ENCODE peak calls at places on chromosomes 11 and 22, in nine cellular contexts. R is A549, U is upper lobe of left lung, D is uterus, X is IMR-90, N is ovary, A is body of pancreas, S is sigmoid colon, V is tibial nerve. B is an unnamed sample.

GRCh38 chr22:35183917-35184316 is 73.4 kb upstream of the HMGXB4 start:
- DNase-seq in R (no peak), U (no peak), D (no peak), X (no peak), N (no peak), A (no peak), S (no peak), V (no peak), B (no peak)

GRCh38 chr22:25637672-25638071 is 73.2 kb downstream of the GRK3 start:
- DNase-seq in R (no peak), U (no peak), D (no peak), X (no peak), N (no peak), A (no peak), S (no peak), V (no peak), B (no peak)

GRCh38 chr11:98657711-98658110 is 363.0 kb upstream of the CNTN5 start:
- DNase-seq in R (no peak), U (no peak), D (no peak), X (no peak), N (no peak), A (no peak), S (no peak), V (no peak), B (no peak)

GRCh38 chr11:131917634-131918384 is 547.4 kb downstream of the NTM start:
- DNase-seq in R (no peak), U (peak), D (no peak), X (no peak), N (no peak), A (peak), S (no peak), V (no peak), B (no peak)

GRCh38 chr11:45264839-45265515 is 21.2 kb downstream of the SYT13 start:
- DNase-seq in R (peak), U (no peak), D (no peak), X (peak), N (no peak), A (no peak), S (no peak), V (no peak), B (no peak)

GRCh38 chr11:134134167-134134566 is 65.3 kb downstream of the JAM3 start:
- DNase-seq in R (no peak), U (no peak), D (no peak), X (no peak), N (no peak), A (no peak), S (no peak), V (no peak), B (no peak)

GRCh38 chr11:120707098-120707497 is 195.6 kb downstream of the GRIK4 start:
- DNase-seq in R (no peak), U (no peak), D (no peak), X (peak), N (no peak), A (no peak), S (no peak), V (no peak), B (no peak)

GRCh38 chr11:47571895-47572294 is 6.5 kb downstream of the PTPMT1 start:
- DNase-seq in R (no peak), U (no peak), D (no peak), X (peak), N (no peak), A (no peak), S (no peak), V (no peak), B (no peak)

GRCh38 chr11:95147364-95147905 is 57.8 kb downstream of the ENDOD1 start:
- DNase-seq in R (peak), U (no peak), D (peak), X (peak), N (peak), A (no peak), S (peak), V (no peak), B (no peak)

GRCh38 chr11:77046060-77046501 is 11.9 kb downstream of the B3GNT6 start:
- DNase-seq in R (peak), U (peak), D (no peak), X (no peak), N (peak), A (peak), S (peak), V (no peak), B (no peak)

GRCh38 chr11:105588001-105588400 is 21.9 kb upstream of the GRIA4 start:
- DNase-seq in R (no peak), U (no peak), D (no peak), X (peak), N (no peak), A (no peak), S (no peak), V (no peak), B (no peak)

GRCh38 chr11:97856666-97857065 is 1164.1 kb upstream of the CNTN5 start:
- DNase-seq in R (no peak), U (no peak), D (no peak), X (no peak), N (no peak), A (no peak), S (no peak), V (no peak), B (no peak)

GRCh38 chr11:64853709-64854108 is 9.3 kb upstream of the CDC42BPG start:
- DNase-seq in R (no peak), U (no peak), D (no peak), X (no peak), N (no peak), A (no peak), S (no peak), V (no peak), B (no peak)
- TF ChIP-seq POLR2A in R (no peak), U (no peak), D (no peak), X (no peak), N (no peak), A (no peak), S (no peak), V (no peak), B (no peak)

GRCh38 chr22:38250642-38251354 is 22.0 kb downstream of the TMEM184B start:
- DNase-seq in R (no peak), U (no peak), D (no peak), X (no peak), N (no peak), A (no peak), S (no peak), V (no peak), B (no peak)
- H3K4me3 ChIP-seq in R (no peak), U (no peak), D (no peak), X (no peak), N (no peak), A (no peak), S (no peak), V (no peak), B (no peak)

GRCh38 chr11:46346886-46347636 is at the start of gene DGKZ:
- DNase-seq in R (peak), U (peak), D (peak), X (peak), N (peak), A (peak), S (peak), V (peak), B (peak)
- TF ChIP-seq POLR2A in R (peak), U (no peak), D (peak), X (no peak), N (no peak), A (peak), S (no peak), V (peak), B (peak)

DNA sequence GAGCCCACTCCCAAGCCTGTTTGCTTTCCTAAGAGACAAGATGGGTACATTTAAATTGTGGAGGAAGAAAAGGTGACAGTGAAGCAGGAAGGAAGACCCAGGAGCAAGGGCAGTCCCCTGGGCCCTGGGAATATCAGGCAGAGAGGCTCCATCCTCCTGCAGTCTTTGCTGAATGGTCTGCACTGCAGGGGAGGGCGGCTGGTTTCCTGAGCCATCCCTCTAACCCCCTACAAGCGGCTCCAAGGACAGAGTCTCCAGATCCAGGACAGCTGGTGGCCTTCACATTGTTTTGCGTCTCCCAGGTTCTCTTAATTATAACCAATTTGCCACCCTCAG is 53.7 kb upstream of the EMID1 start:
- DNase-seq in R (no peak), U (no peak), D (no peak), X (no peak), N (no peak), A (no peak), S (no peak), V (no peak), B (no peak)
- H3K4me3 ChIP-seq in R (no peak), U (no peak), D (no peak), X (no peak), N (no peak), A (no peak), S (no peak), V (no peak), B (no peak)

DNA sequence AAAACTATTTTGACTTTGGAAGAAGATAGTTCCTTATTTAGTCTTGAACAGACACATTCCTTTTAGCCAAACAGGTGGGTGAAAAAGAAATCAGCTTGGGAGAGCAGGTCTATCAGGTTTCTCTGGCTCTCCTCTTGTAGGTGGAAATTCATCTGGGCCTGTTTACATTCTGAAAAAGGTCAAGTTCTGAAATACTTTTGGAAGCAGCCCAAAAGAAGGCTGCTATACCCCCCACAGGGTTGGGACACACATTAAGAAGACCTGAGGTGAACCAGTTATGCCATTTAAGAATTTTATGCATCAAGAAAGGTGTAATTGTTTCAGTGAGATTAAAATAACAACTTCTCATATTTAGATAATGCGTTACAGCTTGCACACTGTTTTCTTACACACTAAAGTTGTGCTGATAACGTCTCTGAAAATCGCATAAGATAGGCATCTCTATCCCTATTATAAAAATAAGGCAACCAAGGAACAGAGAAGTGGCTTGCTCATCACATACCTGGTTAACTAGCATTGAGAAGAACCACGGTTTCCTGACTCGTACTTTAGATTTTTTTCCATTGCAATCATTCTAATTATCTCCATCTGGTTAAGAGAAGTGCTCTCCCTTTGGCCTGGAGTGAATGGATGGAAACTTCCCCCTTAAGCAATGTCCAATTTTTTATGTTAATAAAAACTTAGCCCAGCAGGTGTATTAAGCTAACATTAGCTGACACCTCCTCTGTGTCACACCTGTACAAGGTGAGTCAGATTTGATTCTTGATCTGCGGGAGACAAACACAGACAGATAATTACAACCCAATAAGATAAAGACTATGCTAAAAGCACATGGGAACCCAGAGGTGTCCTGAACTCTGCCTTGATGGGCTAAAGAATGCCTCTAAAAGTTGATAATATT is 60.5 kb upstream of the UCP3 start:
- DNase-seq in R (peak), U (no peak), D (no peak), X (peak), N (no peak), A (peak), S (no peak), V (no peak), B (no peak)
- TF ChIP-seq POLR2A in R (no peak), U (no peak), D (no peak), X (no peak), N (no peak), A (no peak), S (no peak), V (no peak), B (no peak)

DNA sequence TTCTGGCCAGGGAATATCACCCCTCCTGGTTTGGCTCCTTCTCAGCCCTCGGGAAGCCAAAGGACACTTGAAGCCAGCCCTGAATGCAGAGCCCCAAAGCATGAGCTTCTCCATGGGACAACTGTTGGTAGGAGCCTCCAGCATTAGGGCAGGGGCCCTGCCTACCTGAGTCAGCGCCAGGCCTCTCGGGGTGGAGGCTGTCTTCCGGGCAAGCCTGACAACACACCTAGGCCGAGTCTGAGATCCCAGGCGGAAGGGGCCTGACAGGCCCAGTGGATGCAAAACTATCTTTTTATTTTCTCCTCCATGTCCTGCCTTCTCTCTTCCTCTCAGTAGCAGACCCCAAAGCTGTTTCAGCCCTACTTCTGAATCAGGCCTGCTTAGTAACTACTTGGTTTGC is 27.6 kb downstream of the RCOR2 start:
- DNase-seq in R (no peak), U (no peak), D (no peak), X (no peak), N (no peak), A (no peak), S (no peak), V (no peak), B (no peak)
- H3K4me3 ChIP-seq in R (no peak), U (peak), D (no peak), X (no peak), N (no peak), A (no peak), S (no peak), V (no peak), B (peak)

DNA sequence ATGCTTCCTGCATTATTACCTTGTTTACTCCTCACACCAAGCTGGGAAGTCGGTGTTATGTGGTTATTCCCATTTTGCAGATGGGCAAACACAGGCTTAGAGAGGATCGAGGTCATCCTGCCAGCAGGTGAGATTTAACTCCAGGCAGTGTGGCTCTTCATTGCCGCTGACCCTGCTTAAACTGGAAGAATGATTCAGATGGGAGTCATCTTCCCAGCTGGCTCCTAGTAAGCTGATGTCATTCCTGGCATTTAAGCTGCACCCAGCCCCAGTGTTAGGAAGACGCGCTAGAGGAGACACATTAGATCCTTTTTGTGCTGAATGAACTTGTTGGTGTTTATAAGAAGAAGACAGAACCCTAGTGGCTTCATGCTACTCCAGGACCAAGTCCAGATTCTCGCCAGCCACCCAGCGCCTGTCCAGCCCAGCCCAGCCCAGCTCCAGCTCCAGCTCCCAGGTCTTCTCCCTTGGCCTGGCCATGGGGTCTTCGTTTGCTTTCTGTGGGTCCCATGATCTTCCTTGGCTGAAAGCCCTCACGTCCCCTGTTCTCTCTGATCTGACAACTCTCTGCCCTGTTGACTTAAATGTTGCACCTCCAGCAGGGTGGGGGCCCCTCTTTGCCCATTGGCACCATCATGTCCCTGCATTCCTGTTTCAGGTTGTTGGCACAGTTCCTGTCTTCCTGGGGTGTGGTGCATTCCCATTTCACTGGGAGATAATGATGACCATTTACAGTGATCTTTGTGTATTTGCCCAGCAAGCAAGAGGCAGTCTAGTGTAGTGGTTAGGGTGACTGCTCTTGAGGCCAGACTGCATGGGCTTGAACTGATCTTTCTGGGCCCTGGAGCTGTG is 13.6 kb downstream of the PARVB start:
- DNase-seq in R (peak), U (no peak), D (peak), X (peak), N (peak), A (no peak), S (peak), V (no peak), B (no peak)
- TF ChIP-seq POLR2A in R (no peak), U (no peak), D (no peak), X (no peak), N (no peak), A (no peak), S (no peak), V (no peak), B (no peak)

GRCh38 chr22:28951969-28952521 is 68.7 kb downstream of the ZNRF3 start:
- DNase-seq in R (no peak), U (no peak), D (no peak), X (peak), N (peak), A (no peak), S (peak), V (no peak), B (no peak)
- H3K4me3 ChIP-seq in R (no peak), U (no peak), D (no peak), X (no peak), N (no peak), A (no peak), S (no peak), V (no peak), B (no peak)

GRCh38 chr11:114441921-114442320 is 2.7 kb downstream of the REXO2 start:
- DNase-seq in R (no peak), U (no peak), D (no peak), X (no peak), N (no peak), A (no peak), S (no peak), V (no peak), B (no peak)

GRCh38 chr11:114440971-114441810 is 1.9 kb downstream of the REXO2 start:
- DNase-seq in R (no peak), U (no peak), D (no peak), X (no peak), N (no peak), A (no peak), S (no peak), V (no peak), B (no peak)

GRCh38 chr11:114440121-114440860 is 1.0 kb downstream of the REXO2 start:
- DNase-seq in R (no peak), U (no peak), D (no peak), X (peak), N (no peak), A (no peak), S (no peak), V (no peak), B (no peak)

GRCh38 chr11:114438303-114438702 is 964 bp upstream of the REXO2 start:
- DNase-seq in R (no peak), U (no peak), D (no peak), X (peak), N (no peak), A (no peak), S (no peak), V (no peak), B (no peak)

GRCh38 chr11:114439229-114440120 is at the start of gene REXO2:
- DNase-seq in R (peak), U (peak), D (peak), X (peak), N (peak), A (peak), S (peak), V (peak), B (peak)
- TF ChIP-seq POLR2A in R (peak), U (no peak), D (peak), X (peak), N (peak), A (peak), S (peak), V (peak), B (peak)